ENCODE peak calls at places on chromosomes 6 and 20, in five cellular contexts. N, S, G, C and F are unnamed samples.
A peak's percentile ranks its signal among the peaks of the same experiment; 100 is the strongest.

GRCh38 chr20:14948416-14948815 is 611.0 kb upstream of the FLRT3 start:
- DNase-seq in N (no peak), S (no peak), G (no peak), C (no peak), F (peak; percentile 14)

GRCh38 chr6:166786704-166787293 is 159.7 kb upstream of the RPS6KA2 start:
- DNase-seq in N (peak; percentile 47), S (peak; percentile 37), G (peak; percentile 85), C (no peak), F (peak; percentile 79)

GRCh38 chr20:19492937-19493336 is 265.1 kb upstream of the RIN2 start:
- DNase-seq in N (no peak), S (no peak), G (peak; percentile 17), C (no peak), F (no peak)

GRCh38 chr6:168060521-168060931 is 18.5 kb downstream of the FRMD1 start:
- DNase-seq in N (peak; percentile 62), S (peak; percentile 63), G (peak; percentile 64), C (peak; percentile 48), F (peak; percentile 91)

GRCh38 chr6:29845405-29846006 is 17.9 kb downstream of the HLA-G start:
- DNase-seq in N (no peak), S (peak; percentile 83), G (no peak), C (no peak), F (no peak)

GRCh38 chr20:63499333-63499969 is 568 bp upstream of the EEF1A2 start:
- DNase-seq in N (no peak), S (peak; percentile 40), G (no peak), C (no peak), F (peak; percentile 62)

GRCh38 chr6:83867527-83868161 is 8.2 kb downstream of the CYB5R4 start:
- DNase-seq in N (peak; percentile 64), S (peak; percentile 64), G (peak; percentile 70), C (peak; percentile 3), F (peak; percentile 97)

GRCh38 chr20:12970372-12970821 is 38.4 kb upstream of the SPTLC3 start:
- DNase-seq in N (no peak), S (peak; percentile 13), G (peak; percentile 58), C (no peak), F (peak; percentile 65)